ENCODE peak calls at places on chromosomes 5 and 9, in nine cellular contexts. E is transverse colon; N is heart right ventricle; P is adrenal gland; I is A549; H is HL-60; U is body of pancreas; X is upper lobe of right lung; G is effector memory CD4-positive, alpha-beta T cell. L is an unnamed sample.

GRCh38 chr5:158154226-158155005 is 295.5 kb upstream of the CLINT1 start:
- DNase-seq in P (peak), X (no peak), N (no peak), U (peak), E (no peak), G (no peak), H (no peak), I (no peak), L (peak)

GRCh38 chr5:123344819-123345426 is 78.3 kb downstream of the CEP120 start:
- DNase-seq in P (no peak), H (no peak), I (peak), X (no peak), E (no peak), G (no peak), N (no peak), U (no peak), L (no peak)

GRCh38 chr5:16888694-16889124 is 47.4 kb downstream of the MYO10 start:
- DNase-seq in P (no peak), N (no peak), G (no peak), U (no peak), X (no peak), H (no peak), I (no peak), E (no peak), L (no peak)

GRCh38 chr5:124397290-124397689 is 349.1 kb downstream of the ZNF608 start:
- DNase-seq in X (no peak), U (no peak), E (no peak), I (no peak), N (no peak), G (no peak), P (no peak), H (no peak), L (no peak)

GRCh38 chr5:134510970-134511795 is 14.3 kb upstream of the JADE2 start:
- DNase-seq in U (peak), E (no peak), G (no peak), P (no peak), X (no peak), N (no peak), I (no peak), H (no peak), L (peak)

GRCh38 chr9:126407125-126407870 is 80.7 kb downstream of the MVB12B start:
- DNase-seq in U (no peak), I (no peak), E (no peak), X (no peak), P (no peak), N (no peak), H (no peak), G (no peak), L (no peak)

GRCh38 chr9:4725706-4726442 is 15.1 kb downstream of the AK3 start:
- DNase-seq in I (no peak), H (no peak), N (no peak), G (no peak), P (no peak), X (no peak), E (no peak), U (no peak), L (no peak)

GRCh38 chr5:66367814-66368541 is 223.9 kb downstream of the SREK1 start:
- DNase-seq in I (no peak), X (no peak), U (no peak), E (no peak), P (no peak), G (no peak), H (no peak), N (no peak), L (no peak)

GRCh38 chr5:142749321-142749720 is 20.9 kb upstream of the ARHGAP26 start:
- DNase-seq in H (peak), I (no peak), N (no peak), U (no peak), G (no peak), X (no peak), E (no peak), P (no peak), L (peak)

GRCh38 chr5:19143935-19144334 is 844.1 kb downstream of the CDH18 start:
- DNase-seq in G (no peak), U (no peak), N (no peak), I (no peak), X (no peak), E (no peak), H (no peak), P (no peak), L (no peak)

GRCh38 chr5:112013660-112014059 is 256.7 kb upstream of the NREP start:
- DNase-seq in I (no peak), U (no peak), P (no peak), X (no peak), E (no peak), N (no peak), G (no peak), H (no peak), L (no peak)

GRCh38 chr5:73745806-73746205 is 119.8 kb downstream of the ARHGEF28 start:
- DNase-seq in G (no peak), P (no peak), U (no peak), H (no peak), I (no peak), E (no peak), N (no peak), X (no peak), L (no peak)

GRCh38 chr9:12798066-12798770 is 23.4 kb downstream of the LURAP1L start:
- DNase-seq in G (no peak), P (no peak), U (no peak), H (no peak), E (no peak), N (no peak), I (no peak), X (no peak), L (no peak)

GRCh38 chr9:115378758-115379157 is 260.8 kb upstream of the TNC start:
- DNase-seq in P (no peak), H (no peak), G (no peak), E (no peak), I (no peak), N (no peak), U (no peak), X (no peak), L (no peak)

GRCh38 chr5:138953370-138954256 is 78.5 kb upstream of the LRRTM2 start:
- DNase-seq in P (peak), I (no peak), H (peak), G (no peak), E (peak), U (peak), X (peak), N (peak), L (no peak)

GRCh38 chr5:98004463-98004862 is 769.0 kb upstream of the RGMB start:
- DNase-seq in H (no peak), U (no peak), E (no peak), N (no peak), I (no peak), P (no peak), G (no peak), X (no peak), L (no peak)

GRCh38 chr5:114055318-114055788 is 306.5 kb upstream of the KCNN2 start:
- DNase-seq in E (peak), P (peak), G (no peak), N (peak), H (no peak), U (peak), I (no peak), X (peak), L (no peak)

GRCh38 chr5:178472138-178472537 is 118.1 kb downstream of the COL23A1 start:
- DNase-seq in X (no peak), E (no peak), N (no peak), U (no peak), H (no peak), P (no peak), G (no peak), I (no peak), L (no peak)

GRCh38 chr9:12666813-12667212 is 26.4 kb upstream of the TYRP1 start:
- DNase-seq in H (no peak), E (no peak), N (no peak), X (no peak), U (no peak), G (no peak), P (no peak), I (no peak), L (no peak)

GRCh38 chr9:35847786-35848185 is 18.8 kb downstream of the TMEM8B start:
- DNase-seq in G (no peak), H (no peak), X (no peak), N (no peak), P (no peak), I (no peak), U (no peak), E (no peak), L (no peak)

GRCh38 chr5:21687621-21688020 is 1165.5 kb downstream of the CDH12 start:
- DNase-seq in H (no peak), P (no peak), I (no peak), E (no peak), N (no peak), G (no peak), U (no peak), X (no peak), L (no peak)

GRCh38 chr5:149688406-149688805 is 41.7 kb upstream of the PPARGC1B start:
- DNase-seq in E (no peak), N (no peak), G (no peak), P (no peak), I (no peak), U (no peak), H (no peak), X (no peak), L (no peak)

GRCh38 chr5:149687789-149688188 is 42.3 kb upstream of the PPARGC1B start:
- DNase-seq in I (no peak), E (no peak), P (no peak), H (peak), N (no peak), U (no peak), G (no peak), X (no peak), L (no peak)

GRCh38 chr5:149697001-149697400 is 33.1 kb upstream of the PPARGC1B start:
- DNase-seq in N (no peak), U (no peak), I (no peak), P (no peak), X (no peak), E (no peak), H (no peak), G (no peak), L (peak)

GRCh38 chr5:149694007-149694406 is 36.1 kb upstream of the PPARGC1B start:
- DNase-seq in X (no peak), U (no peak), I (no peak), E (no peak), N (peak), H (no peak), P (peak), G (no peak), L (no peak)

GRCh38 chr5:149693482-149693881 is 36.6 kb upstream of the PPARGC1B start:
- DNase-seq in E (no peak), X (no peak), P (no peak), H (no peak), N (no peak), I (no peak), U (no peak), G (no peak), L (no peak)
- H3K27ac ChIP-seq in E (no peak), X (no peak), P (no peak), H (no peak), N (peak), I (no peak), U (no peak), G (no peak), L (no peak)

GRCh38 chr9:130101963-130102362 is 48.3 kb downstream of the GPR107 start:
- DNase-seq in N (no peak), P (no peak), U (no peak), I (no peak), G (no peak), H (no peak), E (no peak), X (no peak), L (no peak)
- H3K27ac ChIP-seq in N (no peak), P (no peak), U (no peak), I (no peak), G (no peak), H (no peak), E (no peak), X (no peak), L (no peak)

GRCh38 chr5:96320797-96321196 is 112.3 kb downstream of the PCSK1 start:
- DNase-seq in E (no peak), I (no peak), X (no peak), U (no peak), P (no peak), G (no peak), H (no peak), N (no peak), L (peak)
- H3K27ac ChIP-seq in E (no peak), I (peak), X (no peak), U (no peak), P (no peak), G (no peak), H (no peak), N (no peak), L (peak)

GRCh38 chr5:72281430-72281763 is 38.6 kb downstream of the MRPS27 start:
- DNase-seq in H (no peak), P (no peak), X (no peak), E (no peak), I (no peak), N (no peak), U (no peak), G (no peak), L (no peak)
- H3K27ac ChIP-seq in H (no peak), P (peak), X (no peak), E (peak), I (peak), N (peak), U (no peak), G (no peak), L (peak)

GRCh38 chr9:87678650-87679355 is 47.1 kb upstream of the CTSL start:
- DNase-seq in N (no peak), I (peak), U (peak), P (peak), X (no peak), H (peak), E (peak), G (no peak), L (peak)

GRCh38 chr9:87675906-87676515 is 49.9 kb upstream of the CTSL start:
- DNase-seq in H (no peak), G (no peak), E (no peak), P (no peak), U (peak), X (no peak), N (no peak), I (no peak), L (no peak)

GRCh38 chr9:87676976-87677775 is 48.7 kb upstream of the CTSL start:
- DNase-seq in I (no peak), X (no peak), P (peak), G (no peak), H (peak), N (no peak), U (peak), E (no peak), L (no peak)

GRCh38 chr9:87675466-87675865 is 50.5 kb upstream of the CTSL start:
- DNase-seq in E (no peak), P (no peak), I (no peak), N (no peak), X (no peak), H (no peak), U (peak), G (no peak), L (no peak)

DNA sequence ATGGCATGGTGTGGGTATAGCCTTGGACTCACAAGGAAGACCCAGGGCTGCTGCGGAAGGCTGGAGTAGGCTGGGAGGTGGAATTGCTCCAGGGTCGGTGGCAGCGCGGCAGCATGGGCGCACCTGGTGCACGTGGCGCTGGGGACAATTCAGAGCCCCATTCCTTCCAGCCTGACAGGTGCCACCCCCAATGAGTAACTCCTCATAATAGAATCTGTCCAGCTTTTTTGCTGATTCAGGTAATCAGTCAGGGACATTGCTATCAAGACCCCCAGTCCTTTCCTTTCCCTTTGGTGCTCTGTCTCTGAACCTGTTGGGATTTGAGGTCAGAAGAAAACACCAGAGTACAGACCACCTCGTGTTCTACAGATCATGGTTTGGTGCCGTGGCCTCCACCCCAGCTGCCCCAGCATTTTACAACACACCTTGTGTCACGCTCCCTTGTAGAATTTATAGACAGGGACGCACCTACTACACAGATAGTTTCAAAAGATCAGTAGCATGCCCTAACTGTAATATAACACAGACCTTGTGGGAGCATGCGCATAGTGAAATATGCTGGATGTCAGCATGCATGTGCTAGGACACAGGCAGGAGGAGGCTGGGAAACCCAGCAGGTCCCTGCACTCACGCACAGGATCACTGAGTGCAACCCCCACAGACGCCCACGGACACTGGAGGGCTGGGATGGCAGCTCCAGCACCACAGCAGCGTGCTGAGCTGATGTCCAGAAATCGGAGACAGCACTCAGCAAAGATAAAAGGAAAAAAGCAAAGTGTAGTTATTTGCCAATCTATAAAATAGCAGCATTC is 47.9 kb upstream of the CTSL start:
- DNase-seq in U (no peak), X (no peak), H (no peak), N (no peak), I (no peak), G (no peak), P (no peak), E (no peak), L (no peak)
- H3K27ac ChIP-seq in U (no peak), X (no peak), H (no peak), N (no peak), I (no peak), G (no peak), P (no peak), E (no peak), L (no peak)

DNA sequence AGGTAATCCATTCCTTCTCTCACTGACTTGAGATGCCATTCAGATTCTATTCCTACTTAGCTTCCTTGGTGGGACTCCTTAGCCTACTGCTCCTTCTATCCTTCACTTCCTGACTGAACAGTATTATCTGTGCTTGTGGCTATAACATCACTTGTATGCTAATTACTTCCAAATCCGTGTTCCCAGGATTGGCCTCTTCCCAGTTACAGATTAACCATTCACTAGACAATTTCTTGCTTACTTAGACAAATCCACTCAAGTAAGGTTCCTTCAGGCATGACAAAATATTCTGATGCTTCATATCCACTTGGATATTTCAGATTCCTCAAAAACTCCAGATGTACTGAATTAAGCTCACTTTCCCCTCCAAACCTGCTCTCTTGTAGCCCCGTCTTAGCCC is 18.3 kb downstream of the LIFR start:
- DNase-seq in H (no peak), N (no peak), I (no peak), X (no peak), U (no peak), G (no peak), E (no peak), P (no peak), L (no peak)
- H3K27ac ChIP-seq in H (no peak), N (no peak), I (no peak), X (no peak), U (no peak), G (no peak), E (no peak), P (peak), L (no peak)

L was measured in epithelial cell of prostate.